ENCODE peak calls at places on chromosomes 7 and 10, in ten cellular contexts. One of them, this sample, is unnamed.

GRCh38 chr7:142855756-142856564 is 1.1 kb downstream of the EPHB6 start:
- DNase-seq in stimulated activated CD4-positive, alpha-beta T cell treated with anti-CD3 and anti-CD28 coated beads, Interleukin-2, amount 100 ng/mL, for 48 hours: no peak
- DNase-seq in ecto neural progenitor cell: no peak
- DNase-seq in Kasumi-1: no peak
- DNase-seq in left lung: peak; percentile 44
- DNase-seq in fibroblast of mammary gland: peak; percentile 18
- DNase-seq in globus pallidus: peak; percentile 20
- DNase-seq in RWPE2: peak; percentile 47
- DNase-seq in GM23248: peak; percentile 15
- DNase-seq in NCI-H1092: no peak
- DNase-seq in this sample: peak; percentile 93

GRCh38 chr10:63700209-63700934 is 179.2 kb downstream of the REEP3 start:
- DNase-seq in RWPE2: peak; percentile 76
- DNase-seq in stimulated activated CD4-positive, alpha-beta T cell treated with anti-CD3 and anti-CD28 coated beads, Interleukin-2, amount 100 ng/mL, for 48 hours: peak; percentile 24
- DNase-seq in GM23248: peak; percentile 98
- DNase-seq in fibroblast of mammary gland: peak; percentile 100
- DNase-seq in globus pallidus: no peak
- DNase-seq in ecto neural progenitor cell: no peak
- DNase-seq in Kasumi-1: no peak
- DNase-seq in NCI-H1092: no peak
- DNase-seq in left lung: no peak
- DNase-seq in this sample: peak; percentile 90

GRCh38 chr7:43694399-43694748 is 34.9 kb downstream of the COA1 start:
- DNase-seq in ecto neural progenitor cell: no peak
- DNase-seq in stimulated activated CD4-positive, alpha-beta T cell treated with anti-CD3 and anti-CD28 coated beads, Interleukin-2, amount 100 ng/mL, for 48 hours: no peak
- DNase-seq in globus pallidus: no peak
- DNase-seq in GM23248: peak; percentile 92
- DNase-seq in NCI-H1092: no peak
- DNase-seq in RWPE2: no peak
- DNase-seq in fibroblast of mammary gland: peak; percentile 95
- DNase-seq in left lung: no peak
- DNase-seq in Kasumi-1: no peak
- DNase-seq in this sample: peak; percentile 63

GRCh38 chr10:74480778-74481177 is 329.8 kb downstream of the ADK start:
- DNase-seq in ecto neural progenitor cell: no peak
- DNase-seq in Kasumi-1: no peak
- DNase-seq in fibroblast of mammary gland: no peak
- DNase-seq in globus pallidus: no peak
- DNase-seq in stimulated activated CD4-positive, alpha-beta T cell treated with anti-CD3 and anti-CD28 coated beads, Interleukin-2, amount 100 ng/mL, for 48 hours: no peak
- DNase-seq in RWPE2: no peak
- DNase-seq in left lung: no peak
- DNase-seq in NCI-H1092: no peak
- DNase-seq in GM23248: no peak
- DNase-seq in this sample: no peak

GRCh38 chr10:90885176-90885575 is 13.4 kb downstream of the RPP30 start:
- DNase-seq in left lung: no peak
- DNase-seq in stimulated activated CD4-positive, alpha-beta T cell treated with anti-CD3 and anti-CD28 coated beads, Interleukin-2, amount 100 ng/mL, for 48 hours: no peak
- DNase-seq in RWPE2: no peak
- DNase-seq in GM23248: peak; percentile 86
- DNase-seq in globus pallidus: no peak
- DNase-seq in Kasumi-1: no peak
- DNase-seq in fibroblast of mammary gland: peak; percentile 82
- DNase-seq in ecto neural progenitor cell: no peak
- DNase-seq in NCI-H1092: no peak
- DNase-seq in this sample: peak; percentile 22

GRCh38 chr7:100561491-100562194 is 12.1 kb downstream of the SAP25 start:
- DNase-seq in left lung: no peak
- DNase-seq in stimulated activated CD4-positive, alpha-beta T cell treated with anti-CD3 and anti-CD28 coated beads, Interleukin-2, amount 100 ng/mL, for 48 hours: no peak
- DNase-seq in NCI-H1092: no peak
- DNase-seq in GM23248: no peak
- DNase-seq in Kasumi-1: no peak
- DNase-seq in ecto neural progenitor cell: no peak
- DNase-seq in fibroblast of mammary gland: no peak
- DNase-seq in globus pallidus: no peak
- DNase-seq in RWPE2: no peak
- DNase-seq in this sample: no peak

GRCh38 chr10:37684765-37685164 is 172.6 kb downstream of the ZNF248 start:
- DNase-seq in fibroblast of mammary gland: no peak
- DNase-seq in RWPE2: no peak
- DNase-seq in GM23248: no peak
- DNase-seq in NCI-H1092: no peak
- DNase-seq in left lung: no peak
- DNase-seq in Kasumi-1: no peak
- DNase-seq in ecto neural progenitor cell: no peak
- DNase-seq in globus pallidus: no peak
- DNase-seq in stimulated activated CD4-positive, alpha-beta T cell treated with anti-CD3 and anti-CD28 coated beads, Interleukin-2, amount 100 ng/mL, for 48 hours: no peak
- DNase-seq in this sample: no peak

GRCh38 chr7:137880432-137880831 is 33.7 kb upstream of the DGKI start:
- DNase-seq in RWPE2: no peak
- DNase-seq in stimulated activated CD4-positive, alpha-beta T cell treated with anti-CD3 and anti-CD28 coated beads, Interleukin-2, amount 100 ng/mL, for 48 hours: no peak
- DNase-seq in globus pallidus: no peak
- DNase-seq in fibroblast of mammary gland: peak; percentile 93
- DNase-seq in left lung: no peak
- DNase-seq in GM23248: peak; percentile 96
- DNase-seq in ecto neural progenitor cell: no peak
- DNase-seq in Kasumi-1: no peak
- DNase-seq in NCI-H1092: no peak
- DNase-seq in this sample: peak; percentile 91

GRCh38 chr10:123970207-123970926 is 78.8 kb upstream of the CPXM2 start:
- DNase-seq in Kasumi-1: no peak
- DNase-seq in fibroblast of mammary gland: no peak
- DNase-seq in NCI-H1092: no peak
- DNase-seq in globus pallidus: no peak
- DNase-seq in stimulated activated CD4-positive, alpha-beta T cell treated with anti-CD3 and anti-CD28 coated beads, Interleukin-2, amount 100 ng/mL, for 48 hours: no peak
- DNase-seq in RWPE2: no peak
- DNase-seq in left lung: no peak
- DNase-seq in ecto neural progenitor cell: no peak
- DNase-seq in GM23248: peak; percentile 20
- DNase-seq in this sample: no peak

This sample was measured in MCF 10A.